ENCODE peak calls at places on chromosomes 2 and 18, in eight cellular contexts. B, C, F, M, L, G, Q and P are unnamed samples.

GRCh38 chr2:88471083-88471942 is 18.8 kb upstream of the FOXI3 start:
- DNase-seq in F (no peak), L (no peak), M (no peak), B (no peak), G (no peak), C (no peak), Q (no peak), P (no peak)

GRCh38 chr2:134466141-134466540 is 212.3 kb downstream of the MGAT5 start:
- DNase-seq in M (no peak), C (no peak), Q (peak), G (no peak), B (no peak), F (no peak), L (no peak), P (no peak)

GRCh38 chr2:62586981-62587380 is 81.0 kb upstream of the TMEM17 start:
- DNase-seq in B (peak), F (no peak), L (no peak), G (no peak), C (peak), M (no peak), Q (peak), P (peak)

GRCh38 chr2:12728221-12728777 is 11.6 kb downstream of the TRIB2 start:
- DNase-seq in C (no peak), M (peak), B (no peak), Q (peak), G (no peak), F (no peak), L (no peak), P (no peak)

GRCh38 chr2:70765507-70765906 is 2.5 kb downstream of the ADD2 start:
- DNase-seq in M (no peak), F (no peak), C (no peak), B (no peak), G (no peak), Q (no peak), L (no peak), P (no peak)

GRCh38 chr2:116366212-116366611 is 1448.3 kb upstream of the DDX18 start:
- DNase-seq in L (no peak), G (no peak), M (no peak), C (no peak), F (no peak), Q (no peak), B (no peak), P (no peak)

GRCh38 chr2:48250943-48251342 is 279.0 kb upstream of the STON1 start:
- DNase-seq in Q (peak), B (no peak), M (no peak), F (no peak), L (no peak), C (no peak), G (no peak), P (peak)

GRCh38 chr18:52236134-52236533 is 103.9 kb upstream of the DCC start:
- DNase-seq in L (no peak), G (no peak), Q (no peak), B (no peak), M (no peak), F (no peak), C (peak), P (peak)

GRCh38 chr2:109494351-109494750 is 119.4 kb downstream of the SEPTIN10 start:
- DNase-seq in C (no peak), M (no peak), G (no peak), Q (no peak), B (no peak), L (no peak), F (no peak), P (no peak)

GRCh38 chr2:9071032-9071431 is 67.5 kb upstream of the MBOAT2 start:
- DNase-seq in G (no peak), M (no peak), L (no peak), B (peak), F (no peak), Q (no peak), C (peak), P (peak)

GRCh38 chr2:234873828-234874173 is 78.0 kb upstream of the SH3BP4 start:
- DNase-seq in B (peak), L (no peak), M (no peak), C (peak), F (no peak), Q (no peak), G (no peak), P (peak)